ENCODE peak calls at places on chromosomes 2 and 18, in ten cellular contexts. O is CD8-positive, alpha-beta memory T cell; N is GM19239; H is activated CD4-positive, alpha-beta memory T cell treated with anti-CD3 and anti-CD28 coated beads, Interleukin-2, amount 10 ng/mL, durations not matched to agents 7 days and 5 days; Z is H1; A is GM04504; U is gastrocnemius medialis; M is astrocyte of the cerebellum; J is left ventricle myocardium superior; G is ELR. C is an unnamed sample.

GRCh38 chr2:109214651-109215371 is 85.8 kb downstream of the SH3RF3 start:
- DNase-seq in O (no peak), N (no peak), H (peak; percentile 26), Z (no peak), A (no peak), U (no peak), M (no peak), J (no peak), G (no peak), C (no peak)

GRCh38 chr2:241843321-241844065 is 15.2 kb downstream of the PDCD1 start:
- DNase-seq in O (no peak), N (no peak), H (peak; percentile 16), Z (peak; percentile 51), A (no peak), U (no peak), M (no peak), J (peak; percentile 31), G (no peak), C (no peak)

GRCh38 chr2:203934006-203934632 is 2.4 kb upstream of the ICOS start:
- DNase-seq in O (no peak), N (no peak), H (peak; percentile 52), Z (no peak), A (no peak), U (no peak), M (no peak), J (no peak), G (no peak), C (no peak)

GRCh38 chr18:14970027-14970426 is 222.1 kb downstream of the ANKRD30B start:
- DNase-seq in O (no peak), N (no peak), H (no peak), Z (no peak), A (peak; percentile 38), U (no peak), M (no peak), J (no peak), G (no peak), C (no peak)

GRCh38 chr18:71784777-71785176 is 759.4 kb downstream of the CBLN2 start:
- DNase-seq in O (no peak), N (no peak), H (no peak), Z (no peak), A (no peak), U (no peak), M (no peak), J (no peak), G (no peak), C (no peak)

GRCh38 chr2:78061301-78061700 is 539.1 kb upstream of the LRRTM4 start:
- DNase-seq in O (no peak), N (no peak), H (no peak), Z (no peak), A (no peak), U (peak; percentile 17), M (peak; percentile 55), J (no peak), G (no peak), C (no peak)

GRCh38 chr2:56128235-56128634 is 55.6 kb upstream of the CCDC85A start:
- DNase-seq in O (no peak), N (no peak), H (no peak), Z (no peak), A (no peak), U (no peak), M (no peak), J (no peak), G (no peak), C (no peak)

GRCh38 chr18:34848695-34849094 is 138.6 kb downstream of the DTNA start:
- DNase-seq in O (no peak), N (no peak), H (no peak), Z (no peak), A (no peak), U (no peak), M (no peak), J (no peak), G (peak; percentile 39), C (no peak)

GRCh38 chr2:25833566-25833965 is 44.7 kb downstream of the ASXL2 start:
- DNase-seq in O (no peak), N (no peak), H (no peak), Z (no peak), A (no peak), U (no peak), M (no peak), J (no peak), G (peak; percentile 15), C (no peak)

GRCh38 chr2:236745420-236746210 is 176.0 kb downstream of the ACKR3 start:
- DNase-seq in O (no peak), N (no peak), H (no peak), Z (no peak), A (peak; percentile 40), U (no peak), M (peak; percentile 68), J (no peak), G (peak; percentile 75), C (no peak)

GRCh38 chr2:217905395-217905794 is 97.4 kb downstream of the TNS1 start:
- DNase-seq in O (no peak), N (no peak), H (no peak), Z (no peak), A (no peak), U (peak; percentile 82), M (no peak), J (peak; percentile 81), G (no peak), C (no peak)

GRCh38 chr18:49934457-49934856 is 121.1 kb upstream of the ACAA2 start:
- DNase-seq in O (no peak), N (no peak), H (no peak), Z (no peak), A (no peak), U (no peak), M (no peak), J (no peak), G (no peak), C (no peak)

GRCh38 chr2:150030440-150030839 is 442.9 kb upstream of the MMADHC start:
- DNase-seq in O (no peak), N (no peak), H (no peak), Z (no peak), A (no peak), U (no peak), M (no peak), J (no peak), G (no peak), C (no peak)

GRCh38 chr2:233061007-233061590 is 957 bp downstream of the INPP5D start:
- DNase-seq in O (no peak), N (no peak), H (no peak), Z (no peak), A (no peak), U (no peak), M (no peak), J (no peak), G (no peak), C (no peak)

GRCh38 chr2:21920721-21921120 is 797.0 kb downstream of the TDRD15 start:
- DNase-seq in O (no peak), N (no peak), H (no peak), Z (no peak), A (no peak), U (no peak), M (no peak), J (no peak), G (no peak), C (no peak)

GRCh38 chr2:138432971-138433370 is 68.6 kb upstream of the SPOPL start:
- DNase-seq in O (no peak), N (no peak), H (no peak), Z (no peak), A (peak; percentile 6), U (no peak), M (no peak), J (no peak), G (peak; percentile 54), C (no peak)

GRCh38 chr2:10914272-10914693 is 2.5 kb downstream of the KCNF1 start:
- DNase-seq in O (no peak), N (no peak), H (no peak), Z (no peak), A (no peak), U (no peak), M (no peak), J (peak; percentile 47), G (peak; percentile 56), C (no peak)

GRCh38 chr2:230932556-230933511 is 7.8 kb upstream of the GPR55 start:
- DNase-seq in O (no peak), N (no peak), H (peak; percentile 16), Z (no peak), A (peak; percentile 10), U (peak; percentile 53), M (no peak), J (peak; percentile 85), G (peak; percentile 15), C (no peak)

GRCh38 chr2:163558286-163559009 is 177.4 kb downstream of the FIGN start:
- DNase-seq in O (no peak), N (no peak), H (no peak), Z (no peak), A (no peak), U (no peak), M (no peak), J (no peak), G (no peak), C (no peak)

GRCh38 chr2:17166506-17166905 is 351.7 kb downstream of the RAD51AP2 start:
- DNase-seq in O (no peak), N (no peak), H (no peak), Z (no peak), A (peak; percentile 9), U (no peak), M (no peak), J (no peak), G (peak; percentile 35), C (no peak)

GRCh38 chr2:118272391-118272790 is 184.1 kb downstream of the INSIG2 start:
- DNase-seq in O (no peak), N (no peak), H (no peak), Z (no peak), A (no peak), U (no peak), M (no peak), J (no peak), G (no peak), C (no peak)

GRCh38 chr2:5926896-5927512 is 234.8 kb downstream of the SOX11 start:
- DNase-seq in O (no peak), N (no peak), H (no peak), Z (no peak), A (no peak), U (no peak), M (no peak), J (peak; percentile 34), G (no peak), C (no peak)

GRCh38 chr2:20438334-20439192 is 8.3 kb upstream of the RHOB start:
- DNase-seq in O (no peak), N (no peak), H (no peak), Z (no peak), A (no peak), U (peak; percentile 66), M (peak; percentile 53), J (no peak), G (peak; percentile 80), C (no peak)

GRCh38 chr2:109510136-109511028 is 103.4 kb downstream of the SEPTIN10 start:
- DNase-seq in O (peak; percentile 56), N (peak; percentile 80), H (peak; percentile 79), Z (peak; percentile 88), A (peak; percentile 48), U (peak; percentile 75), M (peak; percentile 56), J (peak; percentile 84), G (peak; percentile 81), C (peak; percentile 62)

GRCh38 chr18:24014062-24014985 is at the start of gene TTC39C:
- DNase-seq in O (peak; percentile 80), N (no peak), H (peak; percentile 87), Z (peak; percentile 79), A (peak; percentile 43), U (peak; percentile 21), M (no peak), J (peak; percentile 80), G (peak; percentile 82), C (peak; percentile 24)

GRCh38 chr2:224185023-224185601 is 146.0 kb upstream of the SERPINE2 start:
- DNase-seq in O (no peak), N (no peak), H (no peak), Z (no peak), A (no peak), U (no peak), M (no peak), J (no peak), G (no peak), C (no peak)

GRCh38 chr2:44928660-44929471 is 12.6 kb upstream of the SIX3 start:
- DNase-seq in O (no peak), N (no peak), H (no peak), Z (peak; percentile 82), A (no peak), U (no peak), M (no peak), J (no peak), G (no peak), C (no peak)

GRCh38 chr2:48527211-48527880 is 2.6 kb upstream of the STON1 start:
- DNase-seq in O (no peak), N (no peak), H (no peak), Z (no peak), A (no peak), U (no peak), M (no peak), J (no peak), G (no peak), C (no peak)

C was measured in thoracic aorta.